ENCODE peak calls at places on chromosomes 7 and 10, in five cellular contexts. Z, S, K, W and R are unnamed samples.

GRCh38 chr7:50608196-50608906 is 43.1 kb upstream of the DDC start:
- DNase-seq in W (no peak), K (no peak), Z (no peak), S (no peak), R (no peak)

GRCh38 chr7:107751113-107751512 is 7.2 kb downstream of the CBLL1 start:
- DNase-seq in K (no peak), W (no peak), Z (no peak), S (no peak), R (no peak)

GRCh38 chr7:30898411-30898810 is 13.2 kb upstream of the AQP1 start:
- DNase-seq in K (no peak), W (no peak), Z (no peak), S (no peak), R (no peak)

GRCh38 chr10:78869508-78870439 is 199.0 kb upstream of the ZMIZ1 start:
- DNase-seq in W (no peak), S (no peak), K (no peak), Z (no peak), R (no peak)

GRCh38 chr7:135716677-135717238 is 11.2 kb downstream of the SLC13A4 start:
- DNase-seq in Z (no peak), K (peak; percentile 75), S (no peak), W (no peak), R (no peak)

GRCh38 chr7:40482794-40483374 is 348.1 kb downstream of the SUGCT start:
- DNase-seq in K (no peak), Z (no peak), S (no peak), W (no peak), R (no peak)

GRCh38 chr10:78455873-78456272 is 422.2 kb downstream of the RPS24 start:
- DNase-seq in S (no peak), K (no peak), W (no peak), Z (no peak), R (no peak)

GRCh38 chr10:30027057-30028005 is 32.1 kb downstream of the JCAD start:
- DNase-seq in K (no peak), W (peak; percentile 74), Z (peak; percentile 88), S (no peak), R (peak; percentile 70)

GRCh38 chr7:130961128-130961601 is 227.2 kb upstream of the KLF14 start:
- DNase-seq in Z (peak; percentile 85), S (no peak), W (peak; percentile 57), K (no peak), R (peak; percentile 68)

GRCh38 chr7:47153076-47153475 is 428.8 kb downstream of the TNS3 start:
- DNase-seq in Z (no peak), W (no peak), K (peak; percentile 13), S (peak; percentile 83), R (no peak)

GRCh38 chr7:40673285-40673684 is 538.5 kb downstream of the SUGCT start:
- DNase-seq in K (no peak), Z (no peak), S (no peak), W (no peak), R (no peak)

GRCh38 chr10:15324611-15325010 is 46.5 kb downstream of the FAM171A1 start:
- DNase-seq in W (no peak), Z (no peak), S (no peak), K (no peak), R (no peak)

GRCh38 chr7:87234949-87235348 is 15.4 kb upstream of the TMEM243 start:
- DNase-seq in S (no peak), W (no peak), Z (no peak), K (no peak), R (no peak)

GRCh38 chr10:76302491-76302890 is 871.1 kb downstream of the LRMDA start:
- DNase-seq in W (no peak), Z (no peak), K (no peak), S (no peak), R (no peak)

GRCh38 chr7:37047260-37047659 is 323.0 kb upstream of the AOAH start:
- DNase-seq in S (no peak), W (no peak), K (no peak), Z (no peak), R (no peak)

GRCh38 chr7:31111109-31111451 is 59.0 kb downstream of the ADCYAP1R1 start:
- DNase-seq in W (no peak), Z (no peak), S (no peak), K (no peak), R (no peak)

GRCh38 chr7:17677408-17677807 is 262.9 kb downstream of the SNX13 start:
- DNase-seq in S (no peak), W (no peak), Z (no peak), K (no peak), R (no peak)

GRCh38 chr7:80277434-80278427 is 143.1 kb downstream of the GNAI1 start:
- DNase-seq in Z (no peak), W (no peak), S (no peak), K (no peak), R (no peak)

GRCh38 chr10:11515596-11516418 is 95.6 kb downstream of the USP6NL start:
- DNase-seq in S (no peak), W (no peak), Z (no peak), K (peak; percentile 44), R (no peak)

GRCh38 chr7:37315752-37316711 is 132.6 kb downstream of the ELMO1 start:
- DNase-seq in Z (no peak), K (no peak), W (no peak), S (no peak), R (no peak)

GRCh38 chr10:116892873-116893685 is 43.8 kb downstream of the ENO4 start:
- DNase-seq in K (no peak), Z (no peak), W (no peak), S (no peak), R (no peak)

GRCh38 chr10:101319241-101319915 is 34.6 kb upstream of the BTRC start:
- DNase-seq in W (no peak), Z (no peak), S (no peak), K (no peak), R (no peak)

GRCh38 chr10:44280211-44280610 is 104.7 kb downstream of the CXCL12 start:
- DNase-seq in Z (no peak), S (no peak), K (no peak), W (no peak), R (no peak)

GRCh38 chr7:126803060-126803665 is 449.6 kb downstream of the GRM8 start:
- DNase-seq in S (peak; percentile 67), W (no peak), K (no peak), Z (no peak), R (no peak)

GRCh38 chr7:55504093-55504859 is 68.0 kb downstream of the VOPP1 start:
- DNase-seq in S (peak; percentile 32), K (no peak), W (no peak), Z (no peak), R (no peak)

GRCh38 chr10:90161-90560 is 41.1 kb upstream of the TUBB8 start:
- DNase-seq in K (no peak), Z (no peak), W (no peak), S (no peak), R (no peak)

GRCh38 chr7:25788961-25789620 is 362.9 kb upstream of the NFE2L3 start:
- DNase-seq in S (no peak), Z (no peak), K (no peak), W (no peak), R (no peak)

GRCh38 chr7:141012044-141012685 is 2.6 kb downstream of the MRPS33 start:
- DNase-seq in S (peak; percentile 73), K (peak; percentile 71), W (peak; percentile 47), Z (peak; percentile 72), R (peak; percentile 11)

GRCh38 chr10:99620713-99621453 is 644 bp upstream of the SLC25A28 start:
- DNase-seq in Z (peak; percentile 91), S (peak; percentile 61), W (peak; percentile 72), K (peak; percentile 90), R (peak; percentile 97)

GRCh38 chr7:7720750-7721621 is 2.6 kb upstream of the RPA3 start:
- DNase-seq in Z (no peak), W (no peak), S (no peak), K (no peak), R (no peak)

GRCh38 chr7:21903074-21903786 is 42.5 kb downstream of the CDCA7L start:
- DNase-seq in Z (no peak), K (no peak), S (no peak), W (no peak), R (no peak)

GRCh38 chr7:28626629-28627262 is 214.4 kb downstream of the CREB5 start:
- DNase-seq in S (peak; percentile 25), W (no peak), Z (no peak), K (no peak), R (no peak)

GRCh38 chr10:23417254-23417653 is 21.6 kb upstream of the OTUD1 start:
- DNase-seq in S (no peak), Z (no peak), K (no peak), W (no peak), R (no peak)

GRCh38 chr10:2994562-2994961 is 72.8 kb upstream of the PFKP start:
- DNase-seq in W (no peak), S (no peak), K (no peak), Z (no peak), R (no peak)

GRCh38 chr10:98485959-98486358 is 39.2 kb upstream of the HPS1 start:
- DNase-seq in Z (no peak), K (no peak), W (no peak), S (no peak), R (no peak)